ENCODE peak calls at places on chromosomes 12 and 14, in seven cellular contexts. R, M, Q, J, P, X and C are unnamed samples.

GRCh38 chr12:92295523-92295922 is 149.9 kb upstream of the BTG1 start:
- DNase-seq in R (no peak), M (no peak), Q (no peak), J (no peak), P (no peak), X (no peak), C (no peak)

GRCh38 chr14:101889898-101890297 is 74.5 kb upstream of the DYNC1H1 start:
- DNase-seq in R (no peak), M (peak; percentile 5), Q (no peak), J (no peak), P (no peak), X (no peak), C (no peak)

GRCh38 chr12:20410746-20411145 is 42.4 kb downstream of the PDE3A start:
- DNase-seq in R (no peak), M (no peak), Q (no peak), J (no peak), P (no peak), X (no peak), C (no peak)

GRCh38 chr14:75120546-75121291 is 6.1 kb downstream of the NEK9 start:
- DNase-seq in R (no peak), M (no peak), Q (no peak), J (no peak), P (no peak), X (no peak), C (no peak)

GRCh38 chr14:67886221-67886620 is 66.6 kb downstream of the RAD51B start:
- DNase-seq in R (no peak), M (no peak), Q (no peak), J (no peak), P (no peak), X (no peak), C (no peak)

GRCh38 chr12:62907067-62907466 is 27.9 kb downstream of the PPM1H start:
- DNase-seq in R (no peak), M (no peak), Q (no peak), J (no peak), P (no peak), X (no peak), C (no peak)

GRCh38 chr12:45695035-45695434 is 34.5 kb upstream of the ARID2 start:
- DNase-seq in R (no peak), M (no peak), Q (no peak), J (no peak), P (no peak), X (no peak), C (no peak)

GRCh38 chr12:64730585-64730964 is 28.6 kb downstream of the GNS start:
- DNase-seq in R (no peak), M (no peak), Q (no peak), J (no peak), P (no peak), X (no peak), C (no peak)

GRCh38 chr14:71006200-71006563 is 98.9 kb downstream of the PCNX1 start:
- DNase-seq in R (no peak), M (no peak), Q (no peak), J (no peak), P (no peak), X (no peak), C (no peak)

GRCh38 chr14:101473045-101473729 is 88.1 kb upstream of the DIO3 start:
- DNase-seq in R (no peak), M (no peak), Q (no peak), J (no peak), P (no peak), X (no peak), C (no peak)

GRCh38 chr14:58668848-58669480 is 31.2 kb downstream of the DACT1 start:
- DNase-seq in R (no peak), M (no peak), Q (no peak), J (no peak), P (no peak), X (no peak), C (no peak)

GRCh38 chr12:65948320-65949008 is 124.2 kb downstream of the HMGA2 start:
- DNase-seq in R (peak; percentile 18), M (peak; percentile 26), Q (peak; percentile 52), J (peak; percentile 64), P (peak; percentile 38), X (no peak), C (no peak)

GRCh38 chr12:57368349-57369095 is 62.3 kb downstream of the R3HDM2 start:
- DNase-seq in R (peak; percentile 70), M (peak; percentile 16), Q (no peak), J (no peak), P (no peak), X (no peak), C (no peak)

GRCh38 chr14:106224694-106224971 is 698.2 kb downstream of the TMEM121 start:
- DNase-seq in R (no peak), M (no peak), Q (no peak), J (no peak), P (no peak), X (no peak), C (no peak)

GRCh38 chr14:73283592-73284379 is 46.5 kb downstream of the PAPLN start:
- DNase-seq in R (no peak), M (no peak), Q (no peak), J (no peak), P (no peak), X (no peak), C (no peak)

GRCh38 chr12:96901175-96901574 is 5.9 kb upstream of the NEDD1 start:
- DNase-seq in R (no peak), M (no peak), Q (no peak), J (no peak), P (no peak), X (no peak), C (no peak)

GRCh38 chr14:101130861-101131260 is 227.3 kb upstream of the RTL1 start:
- DNase-seq in R (no peak), M (no peak), Q (no peak), J (no peak), P (no peak), X (no peak), C (peak; percentile 27)

GRCh38 chr12:57461326-57461903 is 1.8 kb downstream of the GLI1 start:
- DNase-seq in R (peak; percentile 86), M (peak; percentile 78), Q (peak; percentile 69), J (peak; percentile 80), P (peak; percentile 74), X (no peak), C (peak; percentile 76)

GRCh38 chr12:59122784-59123183 is 202.5 kb upstream of the LRIG3 start:
- DNase-seq in R (no peak), M (no peak), Q (no peak), J (no peak), P (no peak), X (no peak), C (no peak)

GRCh38 chr14:74400328-74400727 is 25.7 kb downstream of the SYNDIG1L start:
- DNase-seq in R (peak; percentile 19), M (no peak), Q (no peak), J (no peak), P (no peak), X (no peak), C (no peak)

GRCh38 chr14:79318371-79318770 is 892.9 kb downstream of the DIO2 start:
- DNase-seq in R (no peak), M (no peak), Q (no peak), J (no peak), P (no peak), X (no peak), C (no peak)

GRCh38 chr12:54259194-54260011 is 20.5 kb downstream of the CBX5 start:
- DNase-seq in R (peak; percentile 95), M (peak; percentile 64), Q (peak; percentile 47), J (peak; percentile 77), P (peak; percentile 73), X (peak; percentile 42), C (peak; percentile 58)
- TF ChIP-seq POLR2A in R (no peak), M (no peak), Q (no peak), J (no peak), P (no peak), X (no peak), C (no peak)

GRCh38 chr12:13504736-13505135 is 308.2 kb downstream of the EMP1 start:
- DNase-seq in R (no peak), M (no peak), Q (no peak), J (no peak), P (no peak), X (no peak), C (no peak)

GRCh38 chr12:13503094-13503835 is 306.7 kb downstream of the EMP1 start:
- DNase-seq in R (no peak), M (no peak), Q (no peak), J (no peak), P (no peak), X (no peak), C (no peak)

GRCh38 chr12:13505224-13505623 is 308.7 kb downstream of the EMP1 start:
- DNase-seq in R (no peak), M (no peak), Q (no peak), J (no peak), P (no peak), X (no peak), C (no peak)

GRCh38 chr12:13505636-13506035 is 309.1 kb downstream of the EMP1 start:
- DNase-seq in R (no peak), M (no peak), Q (no peak), J (no peak), P (no peak), X (no peak), C (no peak)

DNA sequence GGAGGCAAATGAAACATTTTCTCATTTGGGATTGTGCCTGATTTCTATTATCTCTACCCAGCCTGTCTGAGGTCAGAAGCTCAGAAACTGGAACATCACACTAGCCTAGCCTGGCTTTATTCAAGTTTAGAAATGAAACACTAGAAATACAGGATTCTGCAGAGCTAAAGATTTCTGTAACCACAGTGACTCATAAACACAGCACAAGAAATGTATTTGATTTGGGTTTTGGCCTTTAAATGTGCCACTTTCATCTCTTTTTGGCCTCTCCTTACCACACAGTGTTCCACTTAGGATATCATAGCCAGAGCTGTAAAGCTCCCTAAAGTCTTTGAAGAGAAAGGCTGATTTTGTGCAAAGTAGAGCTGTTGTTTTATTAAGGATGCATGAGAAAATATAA is 307.5 kb downstream of the EMP1 start:
- DNase-seq in R (no peak), M (no peak), Q (no peak), J (no peak), P (no peak), X (no peak), C (no peak)
- H3K9me3 ChIP-seq in R (no peaks in the 10 kb centered on the region), M (no peaks in the 10 kb centered on the region), Q (no peaks in the 10 kb centered on the region), J (no peaks in the 10 kb centered on the region), P (no peaks in the 10 kb centered on the region), X (no peaks in the 10 kb centered on the region), C (no peaks in the 10 kb centered on the region)

GRCh38 chr14:55579724-55580400 is at the start of gene KTN1:
- DNase-seq in R (peak; percentile 58), M (peak; percentile 89), Q (peak; percentile 63), J (peak; percentile 81), P (peak; percentile 91), X (no peak), C (peak; percentile 91)
- TF ChIP-seq POLR2A in R (peak; percentile 76), M (peak; percentile 33), Q (peak; percentile 75), J (peak; percentile 55), P (peak; percentile 79), X (peak; percentile 68), C (peak; percentile 66)

DNA sequence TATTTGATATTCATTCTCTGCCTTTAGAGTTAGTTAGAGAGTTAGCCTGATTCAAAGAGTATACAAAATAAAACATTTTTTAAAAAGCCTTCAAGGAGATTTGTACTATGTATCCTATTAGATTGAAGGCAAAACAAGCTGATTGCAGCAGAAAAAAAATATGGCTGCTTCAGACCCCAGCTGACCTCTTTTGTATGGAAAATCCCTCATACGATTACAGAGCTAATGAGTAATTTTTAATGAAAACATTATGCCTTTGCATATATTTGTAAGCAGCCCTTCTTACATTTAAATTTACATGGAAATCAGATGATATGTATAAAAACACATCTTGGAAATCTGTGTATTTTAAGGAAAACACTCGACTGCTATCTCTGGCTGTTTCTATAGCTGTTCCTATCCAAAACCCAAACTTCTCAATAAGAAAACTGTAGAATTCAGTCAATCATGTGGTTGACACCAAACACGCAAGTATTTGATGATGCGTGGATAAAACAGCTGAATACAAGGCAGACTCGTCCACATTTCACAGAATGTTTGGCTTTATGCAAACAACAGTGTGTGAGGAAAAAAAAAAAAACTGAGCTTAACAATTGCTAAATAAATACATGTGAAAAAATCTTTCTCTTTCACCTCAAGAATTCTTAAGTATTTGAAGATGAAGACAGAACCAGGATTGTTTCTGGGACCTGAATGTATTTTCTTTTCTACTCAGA is 275.3 kb downstream of the EGLN3 start:
- DNase-seq in R (no peak), M (no peak), Q (no peak), J (no peak), P (no peak), X (no peak), C (no peak)
- H3K9me3 ChIP-seq in R (no peaks in the 10 kb centered on the region), M (no peaks in the 10 kb centered on the region), Q (no peaks in the 10 kb centered on the region), J (no peaks in the 10 kb centered on the region), P (no peaks in the 10 kb centered on the region), X (no peaks in the 10 kb centered on the region), C (no peaks in the 10 kb centered on the region)